ENCODE peak calls at places on chromosomes 6 and 20, in four cellular contexts. L is tibial artery, E is ovary, Y is stomach. W is an unnamed sample. For H3K4me1, the result is how much of the 10 kb centered on the place peaks cover.

GRCh38 chr6:170371588-170371987 is 65.0 kb downstream of the FAM120B start:
- DNase-seq in Y (no peak), E (no peak), L (no peak), W (no peak)

GRCh38 chr6:17845598-17845997 is 138.9 kb upstream of the NUP153 start:
- DNase-seq in L (no peak), E (no peak), Y (no peak), W (no peak)

GRCh38 chr20:48823960-48824497 is 3.8 kb downstream of the PREX1 start:
- DNase-seq in Y (no peak), E (no peak), L (no peak), W (no peak)

GRCh38 chr6:165986647-165987482 is 180.8 kb downstream of the TBXT start:
- DNase-seq in Y (no peak), E (peak), L (no peak), W (no peak)

GRCh38 chr6:133854633-133855598 is 34.0 kb upstream of the TCF21 start:
- DNase-seq in L (no peak), E (no peak), Y (no peak), W (no peak)

GRCh38 chr6:156780962-156781705 is 4.0 kb downstream of the ARID1B start:
- DNase-seq in Y (no peak), L (no peak), E (no peak), W (no peak)

GRCh38 chr6:129671442-129672344 is 38.3 kb downstream of the ARHGAP18 start:
- DNase-seq in Y (no peak), L (no peak), E (no peak), W (no peak)

GRCh38 chr6:159107451-159108260 is 61.5 kb upstream of the FNDC1 start:
- DNase-seq in L (no peak), E (no peak), Y (peak), W (no peak)

GRCh38 chr6:148599967-148600426 is 146.8 kb upstream of the UST start:
- DNase-seq in E (no peak), Y (no peak), L (no peak), W (no peak)

GRCh38 chr6:8387942-8388437 is 47.4 kb downstream of the SLC35B3 start:
- DNase-seq in L (no peak), E (no peak), Y (no peak), W (no peak)

GRCh38 chr6:34745277-34746103 is 11.8 kb upstream of the SNRPC start:
- DNase-seq in L (no peak), Y (peak), E (no peak), W (no peak)

GRCh38 chr6:93407186-93407585 is 12.2 kb downstream of the EPHA7 start:
- DNase-seq in L (no peak), E (no peak), Y (no peak), W (no peak)

GRCh38 chr20:57695012-57695411 is 14.8 kb downstream of the PMEPA1 start:
- DNase-seq in L (no peak), E (no peak), Y (peak), W (no peak)

GRCh38 chr20:43017241-43018030 is 172.3 kb downstream of the PTPRT start:
- DNase-seq in Y (no peak), L (no peak), E (no peak), W (no peak)

GRCh38 chr6:120077489-120077888 is 727.9 kb upstream of the MAN1A1 start:
- DNase-seq in L (no peak), E (no peak), Y (no peak), W (no peak)

DNA sequence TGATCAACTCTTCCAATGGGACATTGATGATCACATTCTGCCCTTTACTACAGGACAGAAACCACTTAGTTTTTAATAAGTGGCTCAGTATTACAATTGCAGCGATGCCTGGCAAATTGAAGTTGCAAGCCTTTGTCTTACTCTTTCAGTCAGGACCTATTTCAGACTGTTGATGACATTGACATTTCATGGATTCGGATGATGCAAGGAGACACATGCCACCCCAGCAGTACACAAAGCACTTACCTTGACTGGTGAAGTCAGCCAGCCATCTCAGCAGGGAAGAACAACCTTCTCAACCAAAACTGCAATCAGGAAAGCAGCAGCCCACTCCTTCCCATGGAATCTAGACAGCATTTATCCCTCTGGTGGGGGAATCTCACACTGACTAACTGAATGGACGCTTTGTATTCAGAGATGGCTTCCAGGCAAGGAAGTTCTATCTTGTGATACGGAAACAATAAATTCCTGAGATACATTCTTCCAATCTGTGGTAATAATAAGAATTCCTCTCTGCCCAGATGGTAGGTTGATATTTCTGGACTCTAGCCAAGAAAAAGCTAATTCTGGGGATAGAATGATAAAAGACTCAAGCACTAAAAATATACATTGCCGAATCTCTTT is 24.8 kb downstream of the NFYA start:
- DNase-seq in Y (no peak), L (no peak), E (no peak), W (no peak)
- H3K4me3 ChIP-seq in Y (no peak), L (no peak), E (no peak), W (no peak)

GRCh38 chr20:33915726-33916331 is 77.9 kb upstream of the RALY start:
- DNase-seq in L (no peak), E (peak), Y (peak), W (no peak)
- TF ChIP-seq CTCF in L (peak), E (no peak), Y (no peak), W (no peak)

GRCh38 chr6:25013249-25013648 is 77.5 kb upstream of the RIPOR2 start:
- DNase-seq in Y (no peak), L (no peak), E (no peak), W (no peak)

GRCh38 chr6:25014806-25015560 is 79.2 kb upstream of the RIPOR2 start:
- DNase-seq in L (peak), Y (no peak), E (no peak), W (no peak)

GRCh38 chr6:25010917-25011625 is 75.3 kb upstream of the RIPOR2 start:
- DNase-seq in Y (no peak), E (no peak), L (no peak), W (no peak)

GRCh38 chr6:25014375-25014774 is 78.6 kb upstream of the RIPOR2 start:
- DNase-seq in E (no peak), L (no peak), Y (no peak), W (no peak)

DNA sequence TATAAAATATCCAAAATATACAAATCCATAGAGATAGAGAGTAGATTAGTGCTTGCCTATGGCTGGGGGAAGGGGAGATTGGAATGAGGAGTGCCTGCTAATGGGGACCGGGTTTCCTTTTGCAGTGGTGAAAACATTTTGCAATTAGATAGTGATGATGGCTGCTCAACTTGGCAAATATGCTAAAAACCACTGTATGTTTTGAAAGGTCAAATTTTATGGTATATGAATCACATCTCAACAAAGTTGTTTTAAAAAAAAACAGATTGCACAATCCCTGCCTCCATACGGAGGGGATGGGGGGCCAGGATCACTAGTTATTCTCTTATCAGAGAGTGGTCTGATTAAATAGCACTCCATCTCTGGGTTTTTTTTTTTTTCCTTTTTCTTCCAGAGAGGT is 76.9 kb upstream of the RIPOR2 start:
- DNase-seq in Y (no peak), L (no peak), E (no peak), W (no peak)
- H3K4me1 ChIP-seq in Y (under half), L (under half), E (under half), W (under half)

GRCh38 chr6:138545621-138545980 is 46.3 kb upstream of the NHSL1 start:
- DNase-seq in L (peak), Y (peak), E (peak), W (no peak)
- H3K4me3 ChIP-seq in L (peak), Y (peak), E (no peak), W (peak)

DNA sequence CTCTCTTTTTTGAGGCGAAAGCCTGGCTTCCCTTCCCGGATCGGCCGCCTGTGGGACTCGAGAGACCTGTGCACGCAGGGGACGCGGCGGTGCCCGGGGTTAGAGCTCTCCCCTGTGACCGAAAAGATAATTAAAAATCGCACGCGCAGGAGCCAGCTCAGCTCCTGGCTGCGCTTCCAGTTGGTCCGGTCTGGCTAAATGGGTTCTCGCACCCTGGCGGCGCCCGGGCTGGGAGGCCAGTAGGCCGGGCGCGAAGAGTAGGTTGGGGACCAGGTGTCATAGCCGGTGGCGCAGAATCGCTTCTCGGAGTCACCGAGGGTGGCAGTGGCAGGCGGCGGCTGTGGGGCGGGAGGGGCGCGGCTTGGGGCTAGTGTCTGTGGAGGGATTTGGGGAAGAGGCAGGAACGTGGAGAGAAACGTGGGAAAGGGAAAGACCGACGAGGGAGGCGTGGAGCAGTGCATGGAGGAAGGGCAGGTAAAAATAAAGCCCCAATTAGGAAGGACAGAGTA is 41.9 kb upstream of the SUPT3H start:
- DNase-seq in L (no peak), E (peak), Y (peak), W (no peak)
- TF ChIP-seq CTCF in L (no peak), E (no peak), Y (peak), W (no peak)

GRCh38 chr20:56426926-56427325 is 14.9 kb downstream of the CASS4 start:
- DNase-seq in E (no peak), Y (no peak), L (no peak), W (no peak)
- H3K4me1 ChIP-seq in E (under half), Y (under half), L (under half), W (under half)

W was measured in thoracic aorta.